ENCODE peak calls at places on chromosome 1, in ten cellular contexts. D is stimulated activated CD4-positive, alpha-beta T cell treated with anti-CD3 and anti-CD28 coated beads, Interleukin-2, amount 100 ng/mL, for 48 hours; I is H54; O is AG09309; S is GM13976; J is T-cell; E is SK-N-SH; C is foreskin melanocyte; P is CD8-positive, alpha-beta T cell; T is H9. L is an unnamed sample.

GRCh38 chr1:9399510-9400424 is 107.1 kb downstream of the SPSB1 start:
- DNase-seq in D (no peak), I (no peak), O (no peak), S (no peak), J (no peak), E (no peak), C (no peak), P (no peak), T (no peak), L (peak)

GRCh38 chr1:116334868-116335649 is 38.0 kb upstream of the ATP1A1 start:
- DNase-seq in D (no peak), I (no peak), O (no peak), S (no peak), J (no peak), E (peak), C (no peak), P (no peak), T (peak), L (no peak)

GRCh38 chr1:25609921-25610320 is 6.7 kb upstream of the MAN1C1 start:
- DNase-seq in D (no peak), I (no peak), O (no peak), S (no peak), J (no peak), E (peak), C (no peak), P (no peak), T (peak), L (no peak)

GRCh38 chr1:168488153-168488552 is 55.6 kb downstream of the XCL2 start:
- DNase-seq in D (no peak), I (no peak), O (peak), S (no peak), J (no peak), E (no peak), C (no peak), P (no peak), T (no peak), L (no peak)

GRCh38 chr1:53080041-53080440 is 18.0 kb downstream of the PODN start:
- DNase-seq in D (no peak), I (no peak), O (no peak), S (no peak), J (no peak), E (no peak), C (no peak), P (no peak), T (no peak), L (peak)

GRCh38 chr1:81803423-81804103 is 2.8 kb downstream of the ADGRL2 start:
- DNase-seq in D (no peak), I (no peak), O (no peak), S (no peak), J (no peak), E (peak), C (no peak), P (no peak), T (peak), L (peak)

GRCh38 chr1:201706109-201706508 is 122.8 kb upstream of the IPO9 start:
- DNase-seq in D (no peak), I (no peak), O (no peak), S (no peak), J (no peak), E (no peak), C (no peak), P (no peak), T (no peak), L (no peak)

GRCh38 chr1:227449051-227449450 is 114.3 kb upstream of the ZNF678 start:
- DNase-seq in D (peak), I (peak), O (no peak), S (peak), J (no peak), E (peak), C (no peak), P (peak), T (peak), L (peak)

GRCh38 chr1:212457740-212458338 is 25.1 kb downstream of the NENF start:
- DNase-seq in D (peak), I (peak), O (no peak), S (peak), J (peak), E (peak), C (no peak), P (peak), T (peak), L (peak)